ENCODE peak calls at places on chromosomes 6 and 20, in seven cellular contexts. U is astrocyte, Q is MM.1S, M is HepG2, J is hepatocyte, O is PC-9, L is GM23338. K is an unnamed sample.

GRCh38 chr20:46791722-46792416 is 82.4 kb downstream of the SLC2A10 start:
- DNase-seq in U (no peak), Q (no peak), M (no peak), J (no peak), O (no peak), L (peak; percentile 40), K (no peak)

GRCh38 chr6:143037470-143037869 is 23.2 kb upstream of the AIG1 start:
- DNase-seq in U (no peak), Q (no peak), M (no peak), J (no peak), O (no peak), L (no peak), K (no peak)

GRCh38 chr6:53378208-53378607 is 29.5 kb upstream of the ELOVL5 start:
- DNase-seq in U (no peak), Q (no peak), M (no peak), J (no peak), O (no peak), L (no peak), K (no peak)

GRCh38 chr20:57212890-57213276 is 53.6 kb downstream of the BMP7 start:
- DNase-seq in U (no peak), Q (no peak), M (no peak), J (no peak), O (no peak), L (no peak), K (no peak)

GRCh38 chr6:4820704-4821276 is 44.6 kb downstream of the CDYL start:
- DNase-seq in U (peak; percentile 47), Q (no peak), M (no peak), J (no peak), O (no peak), L (no peak), K (no peak)

GRCh38 chr6:27894839-27895762 is 17.1 kb downstream of the OR2B2 start:
- DNase-seq in U (peak; percentile 78), Q (peak; percentile 85), M (peak; percentile 85), J (peak; percentile 89), O (peak; percentile 57), L (peak; percentile 89), K (peak; percentile 80)

GRCh38 chr6:152293404-152293803 is 343.8 kb downstream of the SYNE1 start:
- DNase-seq in U (no peak), Q (no peak), M (no peak), J (no peak), O (no peak), L (no peak), K (no peak)

GRCh38 chr6:42142118-42142835 is at the start of gene C6orf132:
- DNase-seq in U (no peak), Q (no peak), M (peak; percentile 43), J (peak; percentile 86), O (peak; percentile 95), L (peak; percentile 95), K (peak; percentile 77)

GRCh38 chr6:147322299-147323162 is 118.3 kb downstream of the STXBP5 start:
- DNase-seq in U (no peak), Q (no peak), M (no peak), J (no peak), O (no peak), L (no peak), K (no peak)

GRCh38 chr6:27505209-27506027 is 32.5 kb upstream of the ZNF184 start:
- DNase-seq in U (peak; percentile 60), Q (peak; percentile 75), M (peak; percentile 86), J (peak; percentile 66), O (peak; percentile 71), L (peak; percentile 88), K (peak; percentile 87)

GRCh38 chr20:7924692-7925091 is 15.6 kb downstream of the HAO1 start:
- DNase-seq in U (peak; percentile 95), Q (no peak), M (peak; percentile 33), J (peak; percentile 12), O (no peak), L (no peak), K (peak; percentile 93)

GRCh38 chr6:106608080-106608668 is 21.1 kb downstream of the RTN4IP1 start:
- DNase-seq in U (peak; percentile 54), Q (peak; percentile 72), M (peak; percentile 79), J (peak; percentile 70), O (peak; percentile 10), L (peak; percentile 89), K (peak; percentile 76)

GRCh38 chr6:47071681-47072080 is 29.5 kb upstream of the ADGRF1 start:
- DNase-seq in U (no peak), Q (no peak), M (no peak), J (no peak), O (no peak), L (no peak), K (no peak)

GRCh38 chr6:5730586-5731263 is 276.0 kb downstream of the NRN1 start:
- DNase-seq in U (peak; percentile 71), Q (no peak), M (no peak), J (no peak), O (no peak), L (no peak), K (no peak)

GRCh38 chr20:41615671-41616070 is 2.5 kb downstream of the CHD6 start:
- DNase-seq in U (no peak), Q (no peak), M (no peak), J (no peak), O (no peak), L (no peak), K (no peak)

GRCh38 chr6:126076992-126077664 is 90.8 kb downstream of the TRMT11 start:
- DNase-seq in U (no peak), Q (no peak), M (peak; percentile 87), J (peak; percentile 23), O (no peak), L (no peak), K (no peak)

GRCh38 chr6:10722570-10722819 is 375 bp upstream of the TMEM14C start:
- DNase-seq in U (no peak), Q (no peak), M (no peak), J (no peak), O (no peak), L (no peak), K (no peak)

GRCh38 chr6:22819209-22819608 is 249.8 kb downstream of the HDGFL1 start:
- DNase-seq in U (no peak), Q (no peak), M (no peak), J (no peak), O (no peak), L (no peak), K (no peak)

GRCh38 chr6:36692220-36692619 is 5.4 kb upstream of the RAB44 start:
- DNase-seq in U (no peak), Q (no peak), M (no peak), J (no peak), O (no peak), L (no peak), K (no peak)

GRCh38 chr6:140670013-140670412 is 1295.6 kb upstream of the CITED2 start:
- DNase-seq in U (peak; percentile 43), Q (no peak), M (no peak), J (no peak), O (no peak), L (no peak), K (peak; percentile 4)

GRCh38 chr6:43074847-43075741 is 1.0 kb upstream of the PTK7 start:
- DNase-seq in U (no peak), Q (no peak), M (no peak), J (peak; percentile 67), O (no peak), L (peak; percentile 45), K (no peak)

GRCh38 chr6:72418495-72418894 is 203.4 kb upstream of the KCNQ5 start:
- DNase-seq in U (peak; percentile 77), Q (no peak), M (no peak), J (peak; percentile 42), O (no peak), L (no peak), K (no peak)

DNA sequence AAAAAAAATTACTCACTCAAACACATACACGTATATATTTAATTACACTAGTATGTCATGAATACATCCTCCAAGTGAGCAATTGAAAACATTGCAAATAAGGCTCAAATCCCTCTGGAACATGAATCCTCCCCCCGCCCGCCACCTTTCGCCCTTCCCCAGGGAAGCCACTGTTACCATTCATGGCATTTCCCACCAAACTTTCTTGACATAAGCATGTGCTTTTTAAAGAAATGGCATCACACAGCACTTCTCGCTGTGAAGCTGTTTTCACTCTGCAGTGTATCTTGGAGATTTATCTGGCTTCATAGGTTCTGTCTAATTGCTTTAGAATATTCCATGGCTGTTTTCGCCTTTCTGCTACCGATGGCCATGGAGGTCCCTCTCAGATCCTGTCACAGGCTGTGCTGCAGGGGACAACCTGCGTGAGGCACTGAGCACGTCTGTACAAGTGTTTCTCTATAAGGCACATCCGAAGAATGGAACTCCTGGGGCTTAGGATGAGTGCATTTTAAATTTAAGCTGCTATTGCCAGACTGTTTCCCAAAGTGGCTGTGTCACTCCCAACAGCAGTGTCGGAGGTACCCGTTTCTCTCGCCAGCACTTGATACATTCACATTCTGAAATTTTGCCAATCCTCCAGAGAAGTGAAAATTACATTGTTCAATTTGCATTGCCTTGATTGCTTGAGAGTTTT is 22.2 kb upstream of the PHACTR3 start:
- DNase-seq in U (no peak), Q (no peak), M (no peak), J (no peak), O (no peak), L (no peak), K (no peak)
- TF ChIP-seq EZH2 in U (no peak), Q (no peak), M (no peak), J (no peak), O (no peak), L (no peak), K (no peak)

DNA sequence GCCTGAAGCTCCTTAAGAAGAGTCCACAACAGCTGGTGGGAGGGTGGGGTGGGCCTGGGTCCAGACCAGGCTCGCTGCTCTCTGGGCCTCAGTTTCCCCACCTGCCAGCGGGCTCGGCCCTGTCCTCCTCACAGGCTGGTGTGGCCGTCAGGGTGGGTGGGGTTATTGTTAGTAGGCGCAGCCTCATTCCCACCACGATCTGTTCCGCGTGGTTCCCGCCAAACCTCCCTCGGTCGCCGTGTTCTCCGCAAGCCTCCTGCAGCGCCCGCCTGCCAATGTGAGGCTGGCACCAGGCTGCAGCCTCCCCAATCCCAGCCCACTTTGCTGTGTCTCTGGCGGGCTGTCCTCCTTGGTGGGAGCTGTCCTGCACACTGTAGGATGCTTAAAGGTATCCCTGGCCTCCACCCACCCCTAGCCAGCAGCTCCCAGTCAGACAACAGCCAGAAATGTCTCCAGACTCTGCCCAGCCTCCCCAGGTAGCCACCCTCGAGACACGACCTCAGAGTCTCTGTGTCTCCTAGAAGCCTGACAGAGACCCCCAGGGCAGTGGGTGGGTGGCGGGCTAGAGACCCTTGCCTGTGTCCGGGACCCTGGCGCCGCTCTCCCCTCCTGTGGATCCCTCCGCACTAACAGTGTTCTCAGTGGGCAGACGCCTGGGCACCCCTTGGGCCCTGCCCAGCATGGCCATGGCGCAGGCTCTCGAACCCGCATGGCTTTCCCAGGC is 15.3 kb downstream of the SLC17A9 start:
- DNase-seq in U (no peak), Q (no peak), M (no peak), J (no peak), O (no peak), L (no peak), K (no peak)
- H3K36me3 ChIP-seq in U (no peaks in the 10 kb centered on the region), Q (no peaks in the 10 kb centered on the region), M (peaks cover 39% of the 10 kb centered on the region), J (no peaks in the 10 kb centered on the region), O (no peaks in the 10 kb centered on the region), L (no peaks in the 10 kb centered on the region), K (no peaks in the 10 kb centered on the region)

DNA sequence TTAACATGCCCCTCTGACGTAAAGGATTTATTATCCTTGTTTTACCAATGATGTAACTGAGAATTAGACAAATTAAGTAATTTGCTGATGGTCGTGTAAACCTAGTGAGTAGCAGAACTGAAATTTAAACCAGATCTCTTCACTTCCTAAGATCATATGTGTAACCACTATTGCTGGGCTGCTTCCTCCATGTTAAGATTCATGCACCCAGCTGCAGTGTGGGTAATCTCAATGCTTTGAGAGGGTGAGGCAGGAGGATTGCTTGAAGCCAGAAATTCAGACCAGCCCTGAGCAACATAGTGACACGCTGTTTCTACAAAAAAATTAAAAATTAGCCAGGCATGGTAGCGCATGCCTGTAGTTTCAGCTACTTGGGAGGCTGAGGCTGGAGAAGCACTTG is 97.9 kb downstream of the L3MBTL3 start:
- DNase-seq in U (no peak), Q (no peak), M (no peak), J (no peak), O (no peak), L (no peak), K (no peak)
- TF ChIP-seq EZH2 in U (no peak), Q (no peak), M (no peak), J (no peak), O (no peak), L (no peak), K (no peak)

GRCh38 chr20:19473894-19474293 is 261.5 kb downstream of the SLC24A3 start:
- DNase-seq in U (no peak), Q (no peak), M (no peak), J (no peak), O (no peak), L (no peak), K (no peak)
- H3K36me3 ChIP-seq in U (no peaks in the 10 kb centered on the region), Q (no peaks in the 10 kb centered on the region), M (no peaks in the 10 kb centered on the region), J (no peaks in the 10 kb centered on the region), O (no peaks in the 10 kb centered on the region), L (no peaks in the 10 kb centered on the region), K (no peaks in the 10 kb centered on the region)